ENCODE peak calls at places on chromosomes 5 and 9, in seven cellular contexts. M is kidney glomerular epithelial cell; C is cardiac fibroblast; G is 8988T; F is neural crest cell; P is stimulated activated CD8-positive, alpha-beta memory T cell treated with anti-CD3 and anti-CD28 coated beads, Interleukin-15, amount 100 ng/mL, for 4 hours; S is kidney tubule cell. O is an unnamed sample.

GRCh38 chr5:10563940-10564837 is at the start of gene ANKRD33B:
- DNase-seq in P (peak), F (peak), G (peak), M (peak), C (peak), S (peak), O (peak)

GRCh38 chr9:4167040-4167671 is 132.7 kb downstream of the GLIS3 start:
- DNase-seq in P (no peak), S (no peak), M (no peak), F (no peak), G (no peak), C (peak), O (no peak)

GRCh38 chr5:62268792-62269191 is 37.2 kb upstream of the KIF2A start:
- DNase-seq in F (no peak), P (no peak), S (no peak), C (no peak), M (no peak), G (no peak), O (no peak)

GRCh38 chr5:14806452-14806851 is 65.1 kb downstream of the ANKH start:
- DNase-seq in P (no peak), G (no peak), C (peak), F (no peak), S (no peak), M (peak), O (no peak)

GRCh38 chr5:135880278-135880677 is 15.4 kb downstream of the IL9 start:
- DNase-seq in P (no peak), F (no peak), M (no peak), S (peak), G (peak), C (no peak), O (no peak)

GRCh38 chr5:11064763-11065450 is 303.9 kb upstream of the DAP start:
- DNase-seq in F (no peak), M (peak), G (no peak), P (no peak), C (no peak), S (peak), O (no peak)

GRCh38 chr5:113757508-113757907 is 244.0 kb downstream of the YTHDC2 start:
- DNase-seq in G (no peak), M (no peak), S (no peak), F (no peak), C (no peak), P (no peak), O (no peak)

GRCh38 chr5:148267972-148268371 is 622 bp upstream of the SPINK13 start:
- DNase-seq in G (no peak), F (no peak), M (peak), S (peak), P (no peak), C (no peak), O (no peak)

GRCh38 chr9:80440724-80441123 is 869.0 kb downstream of the TLE4 start:
- DNase-seq in G (no peak), F (no peak), M (no peak), C (no peak), P (no peak), S (peak), O (no peak)

GRCh38 chr5:153551537-153552079 is 61.1 kb downstream of the GRIA1 start:
- DNase-seq in C (peak), P (no peak), S (peak), F (no peak), M (peak), G (peak), O (no peak)

GRCh38 chr5:77367733-77368132 is 124.4 kb downstream of the WDR41 start:
- DNase-seq in F (no peak), P (no peak), C (no peak), M (no peak), S (peak), G (peak), O (no peak)